ENCODE peak calls at places on chromosomes 1 and 21, in seven cellular contexts. D, V, T, U, O, B and A are unnamed samples.

GRCh38 chr1:228000836-228001563 is 5.8 kb upstream of the WNT3A start:
- DNase-seq in T (no peak), B (no peak), U (no peak), V (no peak), D (no peak), O (no peak), A (no peak)

GRCh38 chr1:177368255-177368654 is 197.5 kb downstream of the BRINP2 start:
- DNase-seq in V (no peak), B (no peak), D (no peak), U (no peak), O (no peak), T (no peak), A (peak)

GRCh38 chr1:201625711-201626300 is 86.9 kb downstream of the NAV1 start:
- DNase-seq in O (no peak), B (no peak), U (no peak), V (no peak), T (no peak), D (no peak), A (peak)

GRCh38 chr1:206792939-206793607 is 20.8 kb upstream of the IL10 start:
- DNase-seq in B (no peak), O (no peak), V (no peak), T (no peak), U (no peak), D (peak), A (peak)

GRCh38 chr21:43826623-43826974 is 37.2 kb downstream of the RRP1 start:
- DNase-seq in D (no peak), V (no peak), O (no peak), T (no peak), B (no peak), U (no peak), A (no peak)

GRCh38 chr1:150429805-150430204 is 57.4 kb upstream of the TARS2 start:
- DNase-seq in D (peak), B (no peak), T (no peak), O (no peak), V (no peak), U (peak), A (peak)

GRCh38 chr1:204127597-204128242 is 24.1 kb downstream of the ETNK2 start:
- DNase-seq in T (peak), O (peak), U (peak), B (no peak), D (peak), V (peak), A (peak)

GRCh38 chr21:38956791-38957571 is 151.3 kb downstream of the ETS2 start:
- DNase-seq in U (no peak), O (peak), T (no peak), B (no peak), D (peak), V (no peak), A (peak)

GRCh38 chr1:207892764-207893163 is 18.2 kb downstream of the CD34 start:
- DNase-seq in B (no peak), T (no peak), O (no peak), D (no peak), U (no peak), V (no peak), A (no peak)

GRCh38 chr1:23567996-23568607 is 8.8 kb upstream of the ID3 start:
- DNase-seq in O (peak), D (no peak), U (no peak), V (peak), T (peak), B (no peak), A (no peak)

GRCh38 chr1:5271264-5271663 is 616.9 kb downstream of the AJAP1 start:
- DNase-seq in U (no peak), B (no peak), T (no peak), V (no peak), D (no peak), O (no peak), A (no peak)

GRCh38 chr1:200558866-200559459 is 61.6 kb downstream of the KIF14 start:
- DNase-seq in V (no peak), O (peak), B (no peak), D (peak), T (no peak), U (peak), A (peak)

GRCh38 chr21:15706686-15707085 is 23.1 kb upstream of the USP25 start:
- DNase-seq in O (peak), D (peak), B (no peak), T (no peak), V (no peak), U (peak), A (peak)

GRCh38 chr21:15701845-15702244 is 27.9 kb upstream of the USP25 start:
- DNase-seq in T (no peak), V (no peak), B (no peak), D (no peak), U (no peak), O (no peak), A (no peak)

DNA sequence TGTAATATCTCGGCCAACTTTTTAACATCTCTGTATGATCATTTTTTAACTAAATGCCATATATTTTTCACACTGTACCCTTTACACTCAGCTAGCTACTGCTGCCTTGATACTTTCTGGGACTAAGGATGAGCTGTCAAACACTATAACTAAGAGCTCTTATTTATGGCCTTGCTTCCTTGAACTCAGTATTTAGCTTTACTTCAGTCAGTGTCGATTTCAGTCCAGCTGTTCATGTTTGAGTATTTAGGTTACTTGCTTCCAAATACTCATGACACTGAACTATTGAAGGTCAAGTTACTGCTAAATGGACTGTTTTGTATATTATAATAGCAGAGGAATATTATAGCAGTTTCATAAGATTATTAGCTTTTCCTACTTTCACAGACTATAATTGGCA is 25.9 kb upstream of the USP25 start:
- DNase-seq in U (no peak), T (no peak), O (no peak), V (no peak), D (no peak), B (no peak), A (peak)
- H3K4ac ChIP-seq in U (no peak), T (no peak), O (no peak), V (no peak), D (no peak), B (no peak), A (no peak)

GRCh38 chr1:230090194-230090711 is 23.2 kb downstream of the GALNT2 start:
- DNase-seq in U (no peak), V (no peak), D (peak), O (no peak), B (no peak), T (no peak), A (peak)
- H3K4ac ChIP-seq in U (no peak), V (no peak), D (peak), O (no peak), B (no peak), T (no peak), A (no peak)

GRCh38 chr21:42312626-42313104 is 2.5 kb downstream of the TFF3 start:
- DNase-seq in U (no peak), V (no peak), T (no peak), B (no peak), D (no peak), O (no peak), A (no peak)

GRCh38 chr21:42315296-42315891 is at the start of gene TFF3:
- DNase-seq in D (no peak), B (no peak), O (no peak), T (no peak), V (no peak), U (no peak), A (no peak)

GRCh38 chr21:42314616-42315295 is 453 bp downstream of the TFF3 start:
- DNase-seq in O (no peak), U (no peak), T (no peak), V (no peak), D (no peak), B (no peak), A (no peak)

GRCh38 chr21:42311816-42312625 is 3.2 kb downstream of the TFF3 start:
- DNase-seq in V (no peak), O (no peak), U (no peak), T (no peak), B (no peak), D (no peak), A (no peak)

DNA sequence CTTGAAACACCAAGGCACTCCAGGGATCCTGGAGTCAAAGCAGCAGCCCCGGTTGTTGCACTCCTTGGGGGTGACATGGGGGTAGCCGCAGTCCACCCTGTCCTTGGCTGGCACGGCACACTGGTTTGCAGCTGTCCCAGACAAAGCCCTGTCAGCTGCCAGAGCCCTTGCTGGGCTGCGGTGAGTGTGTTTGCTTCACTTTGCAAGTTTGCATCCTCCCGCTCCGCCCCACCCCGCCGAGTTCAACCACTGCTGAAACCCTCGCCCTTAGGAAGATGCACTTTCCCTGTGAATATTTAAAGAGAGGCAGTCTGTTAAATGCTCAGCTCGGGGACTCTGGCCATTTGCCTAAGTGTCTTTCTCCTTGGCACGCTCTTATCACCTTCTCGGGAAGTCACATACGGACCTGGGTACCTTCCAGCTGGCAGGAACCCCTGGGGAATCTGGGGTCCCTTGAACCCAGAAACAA is 1.7 kb downstream of the TFF3 start:
- DNase-seq in D (no peak), B (no peak), O (no peak), U (peak), T (no peak), V (peak), A (no peak)
- H3K4ac ChIP-seq in D (no peak), B (no peak), O (no peak), U (no peak), T (no peak), V (no peak), A (no peak)

GRCh38 chr1:198068280-198068679 is 88.5 kb upstream of the NEK7 start:
- DNase-seq in V (no peak), D (peak), O (no peak), B (no peak), T (no peak), U (no peak), A (no peak)
- H3K4ac ChIP-seq in V (no peak), D (no peak), O (no peak), B (no peak), T (no peak), U (no peak), A (no peak)

DNA sequence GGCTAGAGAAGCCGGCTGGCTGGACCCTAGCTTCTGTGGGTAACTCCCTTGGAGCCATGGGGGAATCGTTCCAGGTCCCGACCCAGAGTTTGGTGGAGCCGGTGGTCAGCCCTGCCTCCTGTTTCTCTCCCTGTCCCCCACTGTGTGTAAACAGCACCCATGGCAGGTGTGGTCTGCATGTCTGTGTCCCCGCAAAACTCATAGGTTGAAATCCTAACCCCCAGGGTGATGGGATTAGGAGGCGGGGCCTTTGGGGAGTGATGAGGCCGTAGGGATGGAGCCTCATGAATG is 155.6 kb upstream of the C1orf174 start:
- DNase-seq in U (no peak), O (no peak), D (no peak), T (no peak), B (no peak), V (no peak), A (no peak)
- H3K4ac ChIP-seq in U (no peak), O (no peak), D (no peak), T (no peak), B (no peak), V (no peak), A (no peak)

DNA sequence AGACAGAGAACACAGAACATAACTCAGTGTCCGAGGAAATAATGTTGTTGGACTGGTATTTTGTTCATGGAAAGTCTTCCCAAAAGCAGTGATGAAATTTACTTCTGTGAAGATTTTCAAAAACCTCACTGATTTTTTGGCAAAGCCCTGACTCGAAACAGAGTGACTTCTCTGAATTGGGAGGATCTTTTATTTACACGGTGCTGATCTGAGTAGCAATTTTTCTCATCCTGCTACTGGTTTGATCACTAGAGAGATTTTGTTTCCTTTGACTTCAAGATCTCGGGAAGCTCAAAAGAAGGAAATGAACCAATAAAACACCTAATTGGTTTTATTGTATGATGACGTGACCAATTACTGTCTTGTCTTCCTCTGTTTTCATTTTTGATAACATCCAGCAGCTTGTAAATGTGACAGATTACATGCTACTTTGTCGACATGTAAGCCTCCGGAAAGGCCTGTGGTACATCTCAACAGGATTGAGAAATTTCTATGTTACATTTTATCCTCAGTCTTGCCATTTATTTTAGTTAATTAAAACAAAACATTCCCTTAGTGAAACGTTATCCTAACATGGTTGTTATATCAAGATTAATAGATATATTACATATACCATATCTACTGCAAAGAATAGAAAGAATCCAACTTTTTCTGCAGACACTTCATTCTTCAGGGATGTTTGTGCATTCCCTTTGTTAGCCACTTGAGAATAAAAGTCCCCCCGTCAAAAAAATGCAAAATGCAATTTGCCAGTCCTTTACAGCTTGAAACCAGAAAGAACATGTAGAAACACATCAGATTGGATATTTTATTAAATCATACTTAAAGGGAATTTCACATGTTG is 42.8 kb upstream of the IFI44L start:
- DNase-seq in T (no peak), D (peak), V (no peak), U (no peak), B (no peak), O (no peak), A (no peak)
- H3K4ac ChIP-seq in T (no peak), D (no peak), V (no peak), U (no peak), B (no peak), O (no peak), A (no peak)

GRCh38 chr1:165073402-165074007 is 283.0 kb downstream of the LMX1A start:
- DNase-seq in B (no peak), V (peak), T (peak), U (peak), O (peak), D (peak), A (peak)
- H3K4ac ChIP-seq in B (no peak), V (no peak), T (no peak), U (no peak), O (no peak), D (no peak), A (no peak)